ENCODE peak calls at places on chromosomes 3 and 15, in ten cellular contexts. P, N, Y, E, X, L, V, F, I and R are unnamed samples.

GRCh38 chr15:58038426-58039106 is 26.9 kb downstream of the ALDH1A2 start:
- DNase-seq in I (no peak), E (peak), X (no peak), N (no peak), L (peak), F (no peak), Y (no peak), P (peak), V (no peak), R (peak)

GRCh38 chr3:112634786-112635541 is 6.0 kb downstream of the CCDC80 start:
- DNase-seq in E (no peak), V (no peak), L (no peak), N (no peak), I (no peak), P (no peak), F (no peak), X (no peak), Y (no peak), R (peak)

GRCh38 chr15:88681610-88682221 is 42.9 kb downstream of the ISG20 start:
- DNase-seq in L (no peak), Y (no peak), X (no peak), I (no peak), N (peak), P (no peak), E (no peak), F (no peak), V (peak), R (no peak)

GRCh38 chr3:88810455-88810854 is 297.0 kb upstream of the EPHA3 start:
- DNase-seq in V (no peak), L (peak), E (no peak), Y (peak), X (no peak), P (no peak), N (no peak), F (no peak), I (no peak), R (peak)

GRCh38 chr3:46208167-46208704 is at the start of gene CCR1:
- DNase-seq in I (peak), L (peak), V (no peak), E (peak), F (no peak), X (peak), Y (peak), P (no peak), N (no peak), R (peak)

GRCh38 chr3:9066141-9066540 is 102.9 kb upstream of the RAD18 start:
- DNase-seq in E (no peak), V (no peak), X (no peak), L (no peak), P (peak), I (no peak), Y (no peak), N (no peak), F (no peak), R (peak)

GRCh38 chr15:60548101-60548500 is 69.2 kb upstream of the ICE2 start:
- DNase-seq in X (no peak), E (no peak), L (no peak), N (no peak), F (no peak), Y (no peak), I (no peak), V (no peak), P (no peak), R (no peak)

GRCh38 chr3:194355379-194355778 is 4.3 kb upstream of the CPN2 start:
- DNase-seq in L (no peak), Y (no peak), X (no peak), I (no peak), E (no peak), N (no peak), P (no peak), V (no peak), F (peak), R (no peak)

GRCh38 chr3:183378545-183378944 is 49.9 kb downstream of the MCF2L2 start:
- DNase-seq in N (no peak), F (no peak), Y (no peak), P (no peak), E (no peak), L (no peak), I (no peak), V (no peak), X (no peak), R (no peak)

GRCh38 chr15:82942691-82943090 is 9.8 kb downstream of the HOMER2 start:
- DNase-seq in V (no peak), I (no peak), E (no peak), X (no peak), L (peak), Y (no peak), F (no peak), P (no peak), N (peak), R (no peak)

GRCh38 chr3:140904521-140904920 is 37.1 kb upstream of the SLC25A36 start:
- DNase-seq in N (no peak), F (no peak), V (no peak), X (no peak), P (no peak), Y (no peak), E (no peak), I (no peak), L (no peak), R (no peak)

GRCh38 chr3:127817331-127817821 is 4.9 kb downstream of the MGLL start:
- DNase-seq in L (peak), X (no peak), V (no peak), I (peak), P (no peak), N (peak), Y (no peak), E (peak), F (no peak), R (peak)

GRCh38 chr3:177358968-177359600 is 161.8 kb upstream of the TBL1XR1 start:
- DNase-seq in N (peak), Y (peak), I (peak), P (no peak), X (peak), L (peak), E (peak), F (peak), V (peak), R (peak)

GRCh38 chr3:69444980-69445379 is 59.1 kb upstream of the FRMD4B start:
- DNase-seq in V (no peak), N (no peak), Y (no peak), X (no peak), F (peak), I (no peak), L (peak), P (no peak), E (no peak), R (peak)

GRCh38 chr15:63473999-63474809 is 30.2 kb upstream of the USP3 start:
- DNase-seq in F (no peak), L (peak), X (peak), Y (no peak), V (no peak), I (peak), E (peak), P (peak), N (peak), R (peak)

GRCh38 chr15:53328341-53328740 is 431.1 kb downstream of the WDR72 start:
- DNase-seq in X (no peak), E (no peak), N (no peak), Y (no peak), F (no peak), P (no peak), L (no peak), V (no peak), I (no peak), R (no peak)

GRCh38 chr3:49339593-49339946 is 283 bp downstream of the USP4 start:
- DNase-seq in F (no peak), X (peak), V (peak), Y (peak), L (no peak), N (peak), I (no peak), P (no peak), E (peak), R (no peak)

GRCh38 chr15:51869074-51869425 is 39.6 kb downstream of the TMOD3 start:
- DNase-seq in E (peak), L (peak), N (no peak), Y (no peak), X (no peak), V (no peak), I (no peak), P (peak), F (no peak), R (peak)

GRCh38 chr3:195914648-195915473 is 6.5 kb upstream of the TNK2 start:
- DNase-seq in L (peak), P (peak), X (peak), V (no peak), E (peak), F (peak), I (peak), Y (peak), N (peak), R (peak)

GRCh38 chr3:1172642-1173041 is 79.8 kb downstream of the CNTN6 start:
- DNase-seq in E (no peak), F (no peak), X (no peak), Y (no peak), N (no peak), L (no peak), P (no peak), I (no peak), V (no peak), R (peak)

GRCh38 chr15:79283252-79284048 is 928 bp downstream of the ANKRD34C start:
- DNase-seq in I (peak), P (peak), F (peak), V (peak), X (peak), N (peak), Y (peak), L (no peak), E (no peak), R (peak)

GRCh38 chr3:41234823-41235722 is 35.8 kb downstream of the CTNNB1 start:
- DNase-seq in F (no peak), X (peak), E (no peak), P (peak), N (no peak), V (no peak), Y (no peak), L (no peak), I (no peak), R (peak)

GRCh38 chr15:89017370-89018066 is 70.7 kb upstream of the ABHD2 start:
- DNase-seq in X (peak), L (peak), N (peak), E (peak), I (peak), Y (peak), V (peak), P (peak), F (peak), R (peak)

GRCh38 chr3:192121921-192122320 is 605.4 kb downstream of the FGF12 start:
- DNase-seq in L (no peak), V (no peak), Y (no peak), E (no peak), X (no peak), F (no peak), N (no peak), I (no peak), P (no peak), R (no peak)

GRCh38 chr3:124923833-124924232 is 10.7 kb downstream of the MUC13 start:
- DNase-seq in L (no peak), E (no peak), X (peak), V (no peak), N (no peak), F (no peak), Y (no peak), P (no peak), I (no peak), R (peak)

GRCh38 chr3:98897701-98898100 is 3.8 kb downstream of the DCBLD2 start:
- DNase-seq in E (no peak), F (no peak), N (no peak), Y (no peak), L (no peak), X (no peak), I (no peak), V (no peak), P (no peak), R (peak)

GRCh38 chr15:97940993-97941392 is 19.5 kb upstream of the ARRDC4 start:
- DNase-seq in I (no peak), Y (no peak), N (no peak), F (no peak), L (no peak), X (no peak), V (no peak), E (no peak), P (no peak), R (no peak)

GRCh38 chr3:107690522-107691138 is 167.9 kb downstream of the BBX start:
- DNase-seq in V (no peak), F (no peak), I (no peak), Y (no peak), N (no peak), L (peak), X (peak), P (peak), E (no peak), R (peak)

GRCh38 chr3:64456674-64457073 is 231.1 kb downstream of the ADAMTS9 start:
- DNase-seq in Y (no peak), L (no peak), E (no peak), V (no peak), X (no peak), F (no peak), I (no peak), N (no peak), P (no peak), R (no peak)

GRCh38 chr15:31558840-31559239 is 232.2 kb downstream of the KLF13 start:
- DNase-seq in I (no peak), Y (no peak), V (no peak), F (no peak), X (no peak), E (no peak), L (no peak), N (no peak), P (no peak), R (no peak)

GRCh38 chr3:111700054-111700453 is 104.9 kb upstream of the ZBED2 start:
- DNase-seq in N (no peak), P (no peak), F (no peak), V (no peak), L (no peak), Y (no peak), I (no peak), E (no peak), X (no peak), R (no peak)

GRCh38 chr15:38545179-38545578 is 19.4 kb downstream of the RASGRP1 start:
- DNase-seq in F (no peak), N (no peak), Y (no peak), X (no peak), P (no peak), V (no peak), I (no peak), E (no peak), L (no peak), R (peak)

GRCh38 chr3:50385741-50386140 is 26.4 kb upstream of the TMEM115 start:
- DNase-seq in N (no peak), I (no peak), X (no peak), L (no peak), V (no peak), E (no peak), P (no peak), Y (no peak), F (no peak), R (no peak)

GRCh38 chr3:190581041-190581501 is 67.2 kb downstream of the IL1RAP start:
- DNase-seq in E (no peak), N (no peak), P (no peak), I (no peak), X (no peak), F (no peak), Y (no peak), L (no peak), V (no peak), R (peak)

GRCh38 chr15:42012937-42013482 is 7.8 kb downstream of the PLA2G4E start:
- DNase-seq in V (peak), E (no peak), P (no peak), X (no peak), I (no peak), F (no peak), N (no peak), L (no peak), Y (no peak), R (no peak)

DNA sequence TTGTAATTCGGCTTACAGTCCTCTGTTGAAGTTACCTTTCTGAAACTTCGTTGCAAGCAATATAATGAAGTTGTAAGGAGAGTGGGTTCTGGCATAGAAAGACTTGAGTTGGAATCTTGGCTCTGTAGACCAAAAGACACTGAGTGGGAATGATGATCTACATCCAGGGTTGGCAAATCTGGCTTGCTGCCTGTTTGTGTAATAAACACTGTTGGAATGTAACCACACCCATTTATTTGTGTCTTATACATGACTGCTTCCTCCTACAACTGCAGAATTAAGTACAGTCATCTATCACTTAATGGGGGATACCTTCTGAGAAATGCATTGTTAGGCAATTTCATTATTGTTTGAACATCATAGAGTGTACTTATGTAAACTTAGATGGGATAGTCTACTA is 178.4 kb upstream of the SUCLG2 start:
- DNase-seq in I (no peak), F (no peak), E (no peak), P (no peak), N (no peak), L (peak), X (no peak), Y (no peak), V (no peak), R (no peak)
- TF ChIP-seq CTCF in I (no peak), F (no peak), E (no peak), P (no peak), N (no peak), L (no peak), X (no peak), Y (no peak), V (no peak), R (no peak)

DNA sequence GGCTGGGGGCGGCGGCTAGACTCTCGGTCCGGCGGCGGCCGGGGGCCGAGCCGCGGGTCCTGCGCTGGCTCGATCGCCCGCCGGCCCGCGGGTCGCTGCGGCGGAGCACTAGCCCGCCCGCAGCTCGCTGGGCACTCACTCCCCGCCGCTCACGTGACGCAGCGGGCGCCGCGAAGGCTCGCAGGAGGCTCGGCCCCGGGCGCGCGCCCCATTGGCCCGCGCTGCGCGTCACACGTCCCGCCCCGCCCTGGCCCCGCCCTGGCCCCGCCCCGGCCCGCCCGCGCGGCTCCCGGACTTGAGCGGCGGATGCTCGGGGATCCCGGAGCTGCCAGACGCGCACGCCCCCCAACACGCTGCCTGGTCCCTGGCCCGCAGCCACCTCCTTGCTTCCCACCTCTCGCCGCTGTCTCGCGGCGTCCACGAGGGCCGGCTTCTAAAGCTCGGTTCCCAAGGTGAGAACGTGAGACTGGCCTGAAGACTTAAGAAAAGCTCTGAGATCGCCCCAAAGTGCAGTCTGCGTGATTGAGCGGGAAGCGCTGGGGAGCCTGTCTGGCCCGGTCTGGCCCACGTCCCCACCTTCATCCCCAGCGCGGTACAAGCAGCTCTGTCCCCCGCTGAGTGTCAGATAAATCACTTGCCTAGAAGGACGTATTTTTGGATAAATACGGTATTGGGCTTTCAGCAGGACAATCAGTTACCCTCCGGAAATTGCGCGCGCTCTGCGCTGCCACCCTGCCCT is at the start of gene KLF15:
- DNase-seq in N (peak), F (peak), P (peak), L (peak), E (peak), Y (peak), V (peak), I (peak), X (peak), R (peak)
- H3K4me3 ChIP-seq in N (peak), F (peak), P (peak), L (peak), E (peak), Y (peak), V (peak), I (peak), X (peak), R (peak)

DNA sequence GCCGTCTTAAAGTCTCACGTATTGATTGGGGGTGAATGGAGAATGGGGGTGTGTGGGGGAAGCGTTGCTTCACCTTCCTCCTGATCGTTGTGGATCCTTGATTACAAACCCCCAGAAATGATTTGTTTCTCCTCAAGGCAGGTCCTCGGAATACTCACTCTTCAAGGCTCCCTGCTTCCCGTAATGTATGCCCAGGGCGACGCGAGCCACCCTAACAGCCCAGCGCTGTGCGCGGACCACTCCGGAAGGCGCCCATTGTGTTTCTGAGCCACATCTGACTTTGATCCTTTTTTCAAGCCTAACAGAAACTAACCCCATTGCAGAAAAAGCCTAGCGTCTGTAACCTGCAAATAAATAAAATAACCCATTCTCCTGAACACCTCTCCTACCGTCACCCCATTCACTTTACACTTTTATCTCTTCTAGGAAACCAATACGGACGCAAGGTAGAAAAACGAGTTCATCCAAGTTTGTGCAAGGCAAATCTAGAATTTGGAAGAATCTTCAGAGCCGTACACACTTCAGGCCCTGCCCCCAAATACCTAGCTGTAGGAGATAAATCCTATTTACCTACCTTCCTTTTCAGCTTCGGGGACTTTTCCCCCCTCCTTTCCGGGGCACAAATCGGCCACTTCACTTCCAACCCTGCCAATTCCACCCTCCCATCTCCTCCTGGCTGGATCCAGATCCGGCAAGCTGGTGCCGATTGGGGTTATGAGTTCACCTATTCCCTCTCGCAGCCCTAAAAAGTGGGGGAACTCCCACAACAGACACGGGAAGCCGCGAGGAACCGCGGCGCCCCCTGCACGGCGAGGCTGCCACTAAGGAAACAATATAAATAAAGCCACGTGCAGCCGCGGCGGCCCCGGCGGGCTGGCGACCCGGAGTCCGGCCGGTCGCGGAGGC is 1.1 kb downstream of the PRTG start:
- DNase-seq in N (peak), Y (peak), V (no peak), P (no peak), E (no peak), X (peak), L (no peak), I (no peak), F (peak), R (no peak)
- TF ChIP-seq CTCF in N (no peak), Y (no peak), V (no peak), P (peak), E (no peak), X (no peak), L (no peak), I (no peak), F (no peak), R (peak)

GRCh38 chr3:97821810-97822775 is at the start of gene CRYBG3:
- DNase-seq in V (peak), F (peak), X (peak), L (peak), E (peak), N (peak), P (peak), Y (peak), I (peak), R (peak)

GRCh38 chr3:97823503-97824004 is 1.7 kb downstream of the CRYBG3 start:
- DNase-seq in I (no peak), E (no peak), F (no peak), Y (peak), N (no peak), X (no peak), P (no peak), V (no peak), L (no peak), R (peak)

GRCh38 chr3:97823081-97823480 is 1.3 kb downstream of the CRYBG3 start:
- DNase-seq in F (no peak), E (no peak), P (no peak), N (no peak), Y (no peak), V (no peak), L (no peak), I (no peak), X (no peak), R (peak)

GRCh38 chr3:97827741-97828471 is 6.1 kb downstream of the CRYBG3 start:
- DNase-seq in F (no peak), V (no peak), Y (no peak), L (no peak), E (no peak), N (no peak), I (no peak), P (no peak), X (no peak), R (peak)

GRCh38 chr3:97825101-97825500 is 3.3 kb downstream of the CRYBG3 start:
- DNase-seq in I (no peak), Y (no peak), E (no peak), V (no peak), N (no peak), L (no peak), P (no peak), F (no peak), X (no peak), R (peak)
- H3K4me3 ChIP-seq in I (no peak), Y (no peak), E (no peak), V (no peak), N (no peak), L (no peak), P (no peak), F (no peak), X (no peak), R (no peak)